ENCODE peak calls at places on chromosomes 6 and 20, in five cellular contexts. O, S, R, M and D are unnamed samples.
A peak's percentile ranks its signal among the peaks of the same experiment; 100 is the strongest.

GRCh38 chr6:66900081-66900770 is 1193.2 kb upstream of the EYS start:
- DNase-seq in R (no peak), O (peak; percentile 56), S (no peak), M (no peak), D (no peak)

GRCh38 chr6:31585531-31585930 is 546 bp upstream of the LST1 start:
- DNase-seq in S (no peak), R (peak; percentile 56), M (no peak), O (no peak), D (peak; percentile 89)

GRCh38 chr6:148069256-148069655 is 273.4 kb upstream of the SASH1 start:
- DNase-seq in O (peak; percentile 23), R (no peak), S (no peak), M (no peak), D (no peak)

GRCh38 chr20:19406371-19406770 is 193.9 kb downstream of the SLC24A3 start:
- DNase-seq in S (no peak), M (no peak), R (no peak), O (no peak), D (no peak)

GRCh38 chr6:118709859-118710350 is 58.5 kb upstream of the CEP85L start:
- DNase-seq in O (peak; percentile 95), M (peak; percentile 26), S (no peak), R (peak; percentile 79), D (peak; percentile 95)

GRCh38 chr20:54431545-54431944 is 43.8 kb upstream of the DOK5 start:
- DNase-seq in S (no peak), M (no peak), R (no peak), O (peak; percentile 45), D (no peak)

GRCh38 chr6:168326294-168327261 is 7.0 kb upstream of the DACT2 start:
- DNase-seq in S (no peak), R (no peak), M (no peak), O (peak; percentile 47), D (no peak)

GRCh38 chr6:166173292-166173951 is 5.8 kb upstream of the TBXT start:
- DNase-seq in S (no peak), R (no peak), O (no peak), M (no peak), D (no peak)

GRCh38 chr6:2939315-2940009 is 31.9 kb downstream of the SERPINB6 start:
- DNase-seq in S (no peak), M (peak; percentile 13), R (no peak), O (no peak), D (no peak)

GRCh38 chr20:50695144-50695872 is 4.0 kb upstream of the RIPOR3 start:
- DNase-seq in R (no peak), S (peak; percentile 65), O (peak; percentile 22), M (no peak), D (no peak)

GRCh38 chr6:38796850-38797249 is 81.7 kb downstream of the DNAH8 start:
- DNase-seq in O (no peak), R (no peak), M (no peak), S (no peak), D (no peak)

DNA sequence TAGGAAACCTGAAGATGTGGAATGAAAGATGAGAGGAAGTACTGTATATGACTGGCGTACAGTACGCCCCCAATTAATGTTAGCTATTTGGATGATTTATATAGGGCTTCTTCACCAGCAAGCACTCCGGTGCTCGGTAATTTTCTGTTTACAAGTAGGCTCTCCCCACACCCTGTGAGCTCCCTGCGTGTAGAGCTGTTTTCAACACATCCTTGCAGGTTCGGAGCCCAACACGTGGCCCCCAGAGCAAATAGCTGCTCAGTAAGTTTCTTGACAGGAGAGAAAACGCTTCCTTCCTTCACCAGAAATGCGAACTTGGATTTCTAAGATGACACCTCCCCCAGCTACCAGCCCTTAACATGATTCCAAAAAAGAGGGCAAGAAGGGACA is 1.2 kb upstream of the RAB22A start:
- DNase-seq in M (peak; percentile 21), O (no peak), R (peak; percentile 22), S (no peak), D (peak; percentile 38)
- H3K4me3 ChIP-seq in M (peak overlapping the region; percentile 75), O (peak overlapping the region; percentile 73), R (peak overlapping the region; percentile 37), S (peak overlapping the region; percentile 100), D (peak overlapping the region; percentile 39)

GRCh38 chr6:35724471-35724870 is 12.4 kb upstream of the ARMC12 start:
- DNase-seq in R (no peak), M (no peak), O (no peak), S (no peak), D (no peak)
- H3K4me1 ChIP-seq in R (peaks cover 75% of the 10 kb centered on the region), M (peaks cover 44% of the 10 kb centered on the region), O (peaks cover 36% of the 10 kb centered on the region), S (peaks cover 6% of the 10 kb centered on the region), D (peaks cover 54% of the 10 kb centered on the region)

GRCh38 chr6:42066156-42066555 is 15.8 kb downstream of the TAF8 start:
- DNase-seq in S (no peak), R (no peak), O (no peak), M (no peak), D (no peak)
- H3K36me3 ChIP-seq in S (peaks cover 74% of the 10 kb centered on the region), R (peaks cover 57% of the 10 kb centered on the region), O (peaks cover 10% of the 10 kb centered on the region), M (no peaks in the 10 kb centered on the region), D (peaks cover 81% of the 10 kb centered on the region)

GRCh38 chr20:41041693-41042092 is 13.1 kb downstream of the TOP1 start:
- DNase-seq in S (no peak), O (no peak), R (no peak), M (no peak), D (no peak)
- H3K4me3 ChIP-seq in S (no peak overlapping the region), O (no peak overlapping the region), R (no peak overlapping the region), M (no peak overlapping the region), D (no peak overlapping the region)